ENCODE peak calls at places on chromosomes 16 and 17, in four cellular contexts. One of them, this sample, is unnamed.

GRCh38 chr17:49086316-49086605 is 46.3 kb upstream of the B4GALNT2 start:
- DNase-seq in glutamatergic neuron: no peak
- DNase-seq in H9: no peak
- DNase-seq in tibial nerve: no peak
- DNase-seq in this sample: no peak

GRCh38 chr17:2703606-2704005 is 8.0 kb downstream of the CLUH start:
- DNase-seq in glutamatergic neuron: no peak
- DNase-seq in H9: no peak
- DNase-seq in tibial nerve: no peak
- DNase-seq in this sample: no peak

GRCh38 chr17:72474740-72475477 is 354.1 kb downstream of the SOX9 start:
- DNase-seq in glutamatergic neuron: no peak
- DNase-seq in H9: no peak
- DNase-seq in tibial nerve: no peak
- DNase-seq in this sample: no peak

GRCh38 chr16:86683441-86684194 is 105.3 kb downstream of the FOXL1 start:
- DNase-seq in glutamatergic neuron: no peak
- DNase-seq in H9: no peak
- DNase-seq in tibial nerve: no peak
- DNase-seq in this sample: no peak

GRCh38 chr16:75244225-75244792 is 7.1 kb downstream of the BCAR1 start:
- DNase-seq in glutamatergic neuron: no peak
- DNase-seq in H9: no peak
- DNase-seq in tibial nerve: no peak
- DNase-seq in this sample: no peak

GRCh38 chr17:48593126-48593829 is at the start of gene HOXB5:
- DNase-seq in glutamatergic neuron: peak
- DNase-seq in H9: peak
- DNase-seq in tibial nerve: no peak
- DNase-seq in this sample: peak

GRCh38 chr16:351804-352520 is 561 bp downstream of the AXIN1 start:
- DNase-seq in glutamatergic neuron: no peak
- DNase-seq in H9: no peak
- DNase-seq in tibial nerve: no peak
- DNase-seq in this sample: peak

GRCh38 chr17:36614974-36615373 is 13.6 kb downstream of the MRM1 start:
- DNase-seq in glutamatergic neuron: no peak
- DNase-seq in H9: peak
- DNase-seq in tibial nerve: no peak
- DNase-seq in this sample: peak

GRCh38 chr17:6472517-6472916 is 28.3 kb downstream of the PIMREG start:
- DNase-seq in glutamatergic neuron: no peak
- DNase-seq in H9: no peak
- DNase-seq in tibial nerve: no peak
- DNase-seq in this sample: no peak

GRCh38 chr17:38898291-38898679 is 27.1 kb upstream of the LASP1NB start:
- DNase-seq in glutamatergic neuron: no peak
- DNase-seq in H9: no peak
- DNase-seq in tibial nerve: no peak
- DNase-seq in this sample: no peak

GRCh38 chr17:9512323-9513168 is 63.1 kb downstream of the STX8 start:
- DNase-seq in glutamatergic neuron: no peak
- DNase-seq in H9: no peak
- DNase-seq in tibial nerve: no peak
- DNase-seq in this sample: no peak

GRCh38 chr17:61409301-61410099 is 9.9 kb downstream of the TBX2 start:
- DNase-seq in glutamatergic neuron: peak
- DNase-seq in H9: peak
- DNase-seq in tibial nerve: no peak
- DNase-seq in this sample: peak

GRCh38 chr17:77280304-77280910 is 139.6 kb downstream of the SEC14L1 start:
- DNase-seq in glutamatergic neuron: no peak
- DNase-seq in H9: peak
- DNase-seq in tibial nerve: no peak
- DNase-seq in this sample: no peak

GRCh38 chr17:29766796-29767327 is 144.2 kb upstream of the CORO6 start:
- DNase-seq in glutamatergic neuron: no peak
- DNase-seq in H9: no peak
- DNase-seq in tibial nerve: no peak
- DNase-seq in this sample: no peak

GRCh38 chr17:59493867-59494266 is 71.5 kb upstream of the DHX40 start:
- DNase-seq in glutamatergic neuron: no peak
- DNase-seq in H9: no peak
- DNase-seq in tibial nerve: no peak
- DNase-seq in this sample: peak

GRCh38 chr17:80122926-80123505 is 21.6 kb downstream of the GAA start:
- DNase-seq in glutamatergic neuron: no peak
- DNase-seq in H9: peak
- DNase-seq in tibial nerve: no peak
- DNase-seq in this sample: no peak

GRCh38 chr16:67897231-67897630 is 4.2 kb downstream of the PSKH1 start:
- DNase-seq in glutamatergic neuron: no peak
- DNase-seq in H9: no peak
- DNase-seq in tibial nerve: no peak
- DNase-seq in this sample: no peak

GRCh38 chr17:38861399-38861843 is 7.9 kb upstream of the RPL23 start:
- DNase-seq in glutamatergic neuron: no peak
- DNase-seq in H9: peak
- DNase-seq in tibial nerve: no peak
- DNase-seq in this sample: no peak

GRCh38 chr16:63702981-63703590 is 1418.8 kb downstream of the CDH11 start:
- DNase-seq in glutamatergic neuron: no peak
- DNase-seq in H9: peak
- DNase-seq in tibial nerve: no peak
- DNase-seq in this sample: no peak

GRCh38 chr16:77732241-77732946 is 10.1 kb downstream of the NUDT7 start:
- DNase-seq in glutamatergic neuron: no peak
- DNase-seq in H9: no peak
- DNase-seq in tibial nerve: no peak
- DNase-seq in this sample: no peak

GRCh38 chr17:72515291-72516065 is 394.7 kb downstream of the SOX9 start:
- DNase-seq in glutamatergic neuron: no peak
- DNase-seq in H9: no peak
- DNase-seq in tibial nerve: no peak
- DNase-seq in this sample: no peak

GRCh38 chr16:1261131-1261917 is 5.5 kb downstream of the TPSD1 start:
- DNase-seq in glutamatergic neuron: no peak
- DNase-seq in H9: peak
- DNase-seq in tibial nerve: no peak
- DNase-seq in this sample: no peak

GRCh38 chr16:11152205-11152604 is 103.8 kb downstream of the SOCS1 start:
- DNase-seq in glutamatergic neuron: peak
- DNase-seq in H9: no peak
- DNase-seq in tibial nerve: no peak
- DNase-seq in this sample: no peak

GRCh38 chr17:50355336-50355700 is 9.4 kb downstream of the XYLT2 start:
- DNase-seq in glutamatergic neuron: no peak
- DNase-seq in H9: no peak
- DNase-seq in tibial nerve: no peak
- DNase-seq in this sample: no peak

GRCh38 chr16:24731722-24732419 is 2.4 kb downstream of the TNRC6A start:
- DNase-seq in glutamatergic neuron: peak
- DNase-seq in H9: no peak
- DNase-seq in tibial nerve: no peak
- DNase-seq in this sample: no peak

GRCh38 chr16:84844049-84844350 is 24.2 kb downstream of the CRISPLD2 start:
- DNase-seq in glutamatergic neuron: peak
- DNase-seq in H9: no peak
- DNase-seq in tibial nerve: no peak
- DNase-seq in this sample: no peak

GRCh38 chr17:49845210-49845782 is 2.6 kb downstream of the TAC4 start:
- DNase-seq in glutamatergic neuron: no peak
- DNase-seq in H9: no peak
- DNase-seq in tibial nerve: no peak
- DNase-seq in this sample: no peak

GRCh38 chr16:89922884-89923639 is at the start of gene TUBB3:
- DNase-seq in glutamatergic neuron: peak
- DNase-seq in H9: peak
- DNase-seq in tibial nerve: no peak
- DNase-seq in this sample: peak

GRCh38 chr17:27633312-27634025 is 2.5 kb downstream of the LGALS9 start:
- DNase-seq in glutamatergic neuron: no peak
- DNase-seq in H9: no peak
- DNase-seq in tibial nerve: no peak
- DNase-seq in this sample: no peak

GRCh38 chr16:69838417-69838990 is 76.4 kb downstream of the WWP2 start:
- DNase-seq in glutamatergic neuron: no peak
- DNase-seq in H9: no peak
- DNase-seq in tibial nerve: no peak
- DNase-seq in this sample: no peak

GRCh38 chr16:81190667-81191066 is 47.8 kb upstream of the BCO1 start:
- DNase-seq in glutamatergic neuron: no peak
- DNase-seq in H9: no peak
- DNase-seq in tibial nerve: no peak
- DNase-seq in this sample: no peak

GRCh38 chr16:89918453-89919347 is at the start of gene MC1R:
- DNase-seq in glutamatergic neuron: peak
- DNase-seq in H9: peak
- DNase-seq in tibial nerve: no peak
- DNase-seq in this sample: peak

GRCh38 chr16:72400257-72401078 is 228.5 kb upstream of the PMFBP1 start:
- DNase-seq in glutamatergic neuron: no peak
- DNase-seq in H9: peak
- DNase-seq in tibial nerve: no peak
- DNase-seq in this sample: peak

GRCh38 chr16:11506816-11507305 is 79.9 kb downstream of the LITAF start:
- DNase-seq in glutamatergic neuron: no peak
- DNase-seq in H9: no peak
- DNase-seq in tibial nerve: no peak
- DNase-seq in this sample: no peak

GRCh38 chr16:803751-804075 is 3.2 kb upstream of the GNG13 start:
- DNase-seq in glutamatergic neuron: no peak
- DNase-seq in H9: no peak
- DNase-seq in tibial nerve: no peak
- DNase-seq in this sample: no peak

GRCh38 chr17:63120406-63120805 is 154.4 kb downstream of the TANC2 start:
- DNase-seq in glutamatergic neuron: no peak
- DNase-seq in H9: no peak
- DNase-seq in tibial nerve: no peak
- DNase-seq in this sample: no peak

GRCh38 chr16:2755158-2755557 is 2.7 kb downstream of the SRRM2 start:
- DNase-seq in glutamatergic neuron: no peak
- DNase-seq in H9: no peak
- DNase-seq in tibial nerve: no peak
- DNase-seq in this sample: no peak
- TF ChIP-seq CTCF in glutamatergic neuron: no peak
- TF ChIP-seq CTCF in H9: no peak
- TF ChIP-seq CTCF in tibial nerve: no peak
- TF ChIP-seq CTCF in this sample: no peak

DNA sequence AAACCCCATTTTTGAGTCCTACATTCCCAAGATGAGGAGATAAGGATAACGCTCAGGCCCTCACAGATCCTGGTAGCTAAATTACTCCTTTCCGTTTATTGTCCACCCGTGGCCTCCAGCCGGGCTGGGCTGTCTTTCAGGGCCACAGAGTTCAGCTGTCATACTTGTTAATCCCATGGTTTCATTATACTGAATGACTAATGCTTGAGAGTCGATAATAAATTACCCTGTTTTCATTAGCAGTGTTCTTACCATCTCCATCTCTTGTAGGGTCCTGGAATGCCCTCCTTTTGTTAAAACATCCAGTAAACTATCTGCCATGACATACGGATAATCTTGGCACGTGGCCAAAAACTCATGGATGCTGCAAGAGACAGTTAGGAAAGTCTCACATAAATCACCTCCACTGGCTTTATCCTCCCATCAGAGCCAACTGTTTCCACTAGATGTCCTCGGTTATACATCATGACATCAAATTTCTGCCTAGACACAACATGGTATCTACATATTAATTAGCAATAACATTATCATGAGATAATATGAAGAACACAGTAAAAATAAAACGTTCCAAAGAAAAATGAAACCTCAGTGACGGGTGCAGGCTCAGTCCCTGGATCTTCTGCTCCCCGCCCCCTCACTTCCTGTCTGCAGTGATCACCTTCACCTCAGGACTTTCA is 45.3 kb downstream of the BRD7 start:
- DNase-seq in glutamatergic neuron: no peak
- DNase-seq in H9: no peak
- DNase-seq in tibial nerve: no peak
- DNase-seq in this sample: no peak
- TF ChIP-seq CTCF in glutamatergic neuron: no peak
- TF ChIP-seq CTCF in H9: peak
- TF ChIP-seq CTCF in tibial nerve: no peak
- TF ChIP-seq CTCF in this sample: peak

DNA sequence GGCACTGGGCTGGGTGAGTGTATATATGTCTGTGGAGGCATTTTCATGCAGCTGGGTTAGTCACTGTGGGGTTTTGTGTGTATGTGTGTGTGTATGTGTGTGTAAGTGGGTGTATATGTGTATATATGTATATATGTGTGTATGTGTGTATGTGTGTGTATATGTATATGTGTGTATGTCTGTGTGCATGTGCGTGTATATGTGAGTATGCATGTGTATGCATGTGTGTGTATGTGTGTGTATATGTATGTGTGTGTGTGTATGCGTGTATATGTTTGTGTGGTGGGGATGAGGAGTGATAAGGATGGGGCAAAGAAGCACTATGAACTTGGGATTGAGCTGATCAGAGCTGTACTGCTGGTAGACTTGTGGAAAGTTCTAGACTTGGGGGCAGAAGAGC is 29.0 kb upstream of the PLLP start:
- DNase-seq in glutamatergic neuron: no peak
- DNase-seq in H9: no peak
- DNase-seq in tibial nerve: no peak
- DNase-seq in this sample: no peak
- TF ChIP-seq CTCF in glutamatergic neuron: no peak
- TF ChIP-seq CTCF in H9: no peak
- TF ChIP-seq CTCF in tibial nerve: no peak
- TF ChIP-seq CTCF in this sample: no peak

DNA sequence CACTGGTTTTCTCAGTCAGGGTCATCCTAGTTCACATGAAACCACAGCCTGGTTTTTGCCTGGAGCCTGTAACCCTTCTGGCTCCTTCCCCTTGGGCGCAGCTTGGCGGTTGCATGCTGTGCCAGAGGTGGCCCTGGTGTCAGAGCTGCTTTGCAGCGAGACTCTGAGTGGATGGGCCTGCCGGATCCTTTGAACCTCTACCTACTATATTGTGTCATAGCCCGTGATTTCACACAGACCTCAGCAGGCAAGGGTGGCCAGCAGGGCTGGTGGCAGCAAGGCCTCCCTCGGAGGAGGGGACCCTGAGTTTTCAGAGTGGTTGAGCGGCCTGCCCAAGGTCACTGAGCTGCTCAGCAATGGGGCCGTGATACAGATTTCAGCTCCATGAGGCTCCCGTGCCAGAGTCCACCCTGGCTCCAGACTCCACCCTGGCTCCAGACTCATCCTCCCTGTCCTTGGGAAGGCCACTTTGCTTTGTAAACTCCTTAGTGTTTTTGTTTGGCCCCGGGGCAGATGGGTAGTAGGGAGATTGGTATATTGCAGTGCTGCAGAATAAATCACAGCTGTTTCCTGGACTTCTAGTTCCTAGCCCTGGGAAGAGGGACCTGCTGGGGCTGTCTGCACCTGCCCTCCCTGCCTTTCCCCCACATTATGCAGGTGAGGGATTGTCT is 9.7 kb downstream of the MPRIP start:
- DNase-seq in glutamatergic neuron: peak
- DNase-seq in H9: peak
- DNase-seq in tibial nerve: no peak
- DNase-seq in this sample: no peak
- TF ChIP-seq CTCF in glutamatergic neuron: no peak
- TF ChIP-seq CTCF in H9: no peak
- TF ChIP-seq CTCF in tibial nerve: no peak
- TF ChIP-seq CTCF in this sample: no peak

GRCh38 chr17:81404557-81405165 is 9.4 kb downstream of the BAHCC1 start:
- DNase-seq in glutamatergic neuron: no peak
- DNase-seq in H9: no peak
- DNase-seq in tibial nerve: no peak
- DNase-seq in this sample: no peak
- TF ChIP-seq CTCF in glutamatergic neuron: no peak
- TF ChIP-seq CTCF in H9: no peak
- TF ChIP-seq CTCF in tibial nerve: no peak
- TF ChIP-seq CTCF in this sample: no peak

This sample was measured in nephron progenitor cell.